ENCODE peak calls at places on chromosome 13, in eight cellular contexts. One of them, this sample, is unnamed. For H3K36me3, the result is how much of the 10 kb centered on the place peaks cover.

GRCh38 chr13:113588394-113589111 is 4.0 kb downstream of the TFDP1 start:
- DNase-seq in uterus: no peak
- DNase-seq in left ventricle myocardium inferior: no peak
- DNase-seq in kidney epithelial cell: no peak
- DNase-seq in fibroblast of lung: no peak
- DNase-seq in thoracic aorta: no peak
- DNase-seq in GM23338: no peak
- DNase-seq in mucosa of descending colon: no peak
- DNase-seq in this sample: no peak

GRCh38 chr13:110479648-110480047 is 81.9 kb downstream of the RAB20 start:
- DNase-seq in uterus: no peak
- DNase-seq in left ventricle myocardium inferior: peak
- DNase-seq in kidney epithelial cell: no peak
- DNase-seq in fibroblast of lung: no peak
- DNase-seq in thoracic aorta: no peak
- DNase-seq in GM23338: no peak
- DNase-seq in mucosa of descending colon: no peak
- DNase-seq in this sample: no peak

GRCh38 chr13:40644838-40645620 is 21.4 kb downstream of the FOXO1 start:
- DNase-seq in uterus: no peak
- DNase-seq in left ventricle myocardium inferior: no peak
- DNase-seq in kidney epithelial cell: no peak
- DNase-seq in fibroblast of lung: no peak
- DNase-seq in thoracic aorta: no peak
- DNase-seq in GM23338: no peak
- DNase-seq in mucosa of descending colon: no peak
- DNase-seq in this sample: peak

GRCh38 chr13:106418556-106418955 is 116.9 kb downstream of the EFNB2 start:
- DNase-seq in uterus: no peak
- DNase-seq in left ventricle myocardium inferior: no peak
- DNase-seq in kidney epithelial cell: no peak
- DNase-seq in fibroblast of lung: peak
- DNase-seq in thoracic aorta: no peak
- DNase-seq in GM23338: no peak
- DNase-seq in mucosa of descending colon: no peak
- DNase-seq in this sample: peak

GRCh38 chr13:100646030-100646673 is 28.4 kb downstream of the TMTC4 start:
- DNase-seq in uterus: no peak
- DNase-seq in left ventricle myocardium inferior: no peak
- DNase-seq in kidney epithelial cell: no peak
- DNase-seq in fibroblast of lung: peak
- DNase-seq in thoracic aorta: no peak
- DNase-seq in GM23338: peak
- DNase-seq in mucosa of descending colon: no peak
- DNase-seq in this sample: peak

GRCh38 chr13:111043575-111043982 is 71.5 kb upstream of the ARHGEF7 start:
- DNase-seq in uterus: peak
- DNase-seq in left ventricle myocardium inferior: peak
- DNase-seq in kidney epithelial cell: no peak
- DNase-seq in fibroblast of lung: no peak
- DNase-seq in thoracic aorta: no peak
- DNase-seq in GM23338: no peak
- DNase-seq in mucosa of descending colon: no peak
- DNase-seq in this sample: peak

GRCh38 chr13:40402931-40403412 is 263.5 kb downstream of the FOXO1 start:
- DNase-seq in uterus: peak
- DNase-seq in left ventricle myocardium inferior: no peak
- DNase-seq in kidney epithelial cell: peak
- DNase-seq in fibroblast of lung: peak
- DNase-seq in thoracic aorta: no peak
- DNase-seq in GM23338: peak
- DNase-seq in mucosa of descending colon: no peak
- DNase-seq in this sample: peak

GRCh38 chr13:99307648-99308339 is 595 bp upstream of the GPR183 start:
- DNase-seq in uterus: no peak
- DNase-seq in left ventricle myocardium inferior: no peak
- DNase-seq in kidney epithelial cell: peak
- DNase-seq in fibroblast of lung: peak
- DNase-seq in thoracic aorta: no peak
- DNase-seq in GM23338: no peak
- DNase-seq in mucosa of descending colon: no peak
- DNase-seq in this sample: peak

GRCh38 chr13:50129065-50129922 is 114.0 kb downstream of the KCNRG start:
- DNase-seq in uterus: peak
- DNase-seq in left ventricle myocardium inferior: peak
- DNase-seq in kidney epithelial cell: no peak
- DNase-seq in fibroblast of lung: no peak
- DNase-seq in thoracic aorta: no peak
- DNase-seq in GM23338: peak
- DNase-seq in mucosa of descending colon: no peak
- DNase-seq in this sample: no peak

GRCh38 chr13:30313307-30313706 is 6.0 kb upstream of the KATNAL1 start:
- DNase-seq in uterus: no peak
- DNase-seq in left ventricle myocardium inferior: no peak
- DNase-seq in kidney epithelial cell: no peak
- DNase-seq in fibroblast of lung: peak
- DNase-seq in thoracic aorta: no peak
- DNase-seq in GM23338: no peak
- DNase-seq in mucosa of descending colon: no peak
- DNase-seq in this sample: no peak

GRCh38 chr13:100506154-100506553 is 82.4 kb downstream of the GGACT start:
- DNase-seq in uterus: no peak
- DNase-seq in left ventricle myocardium inferior: no peak
- DNase-seq in kidney epithelial cell: no peak
- DNase-seq in fibroblast of lung: no peak
- DNase-seq in thoracic aorta: no peak
- DNase-seq in GM23338: no peak
- DNase-seq in mucosa of descending colon: no peak
- DNase-seq in this sample: no peak

GRCh38 chr13:40585911-40586471 is 80.5 kb downstream of the FOXO1 start:
- DNase-seq in uterus: no peak
- DNase-seq in left ventricle myocardium inferior: no peak
- DNase-seq in kidney epithelial cell: no peak
- DNase-seq in fibroblast of lung: no peak
- DNase-seq in thoracic aorta: no peak
- DNase-seq in GM23338: peak
- DNase-seq in mucosa of descending colon: no peak
- DNase-seq in this sample: no peak

GRCh38 chr13:97141564-97142005 is 80.5 kb upstream of the MBNL2 start:
- DNase-seq in uterus: peak
- DNase-seq in left ventricle myocardium inferior: no peak
- DNase-seq in kidney epithelial cell: peak
- DNase-seq in fibroblast of lung: peak
- DNase-seq in thoracic aorta: no peak
- DNase-seq in GM23338: peak
- DNase-seq in mucosa of descending colon: peak
- DNase-seq in this sample: peak

GRCh38 chr13:43298799-43299198 is 275.4 kb downstream of the DNAJC15 start:
- DNase-seq in uterus: no peak
- DNase-seq in left ventricle myocardium inferior: no peak
- DNase-seq in kidney epithelial cell: no peak
- DNase-seq in fibroblast of lung: no peak
- DNase-seq in thoracic aorta: no peak
- DNase-seq in GM23338: no peak
- DNase-seq in mucosa of descending colon: no peak
- DNase-seq in this sample: no peak

GRCh38 chr13:70415141-70415540 is 306.9 kb upstream of the KLHL1 start:
- DNase-seq in uterus: no peak
- DNase-seq in left ventricle myocardium inferior: no peak
- DNase-seq in kidney epithelial cell: peak
- DNase-seq in fibroblast of lung: no peak
- DNase-seq in thoracic aorta: no peak
- DNase-seq in GM23338: no peak
- DNase-seq in mucosa of descending colon: no peak
- DNase-seq in this sample: no peak

GRCh38 chr13:39038569-39038898 is 278 bp downstream of the NHLRC3 start:
- DNase-seq in uterus: peak
- DNase-seq in left ventricle myocardium inferior: no peak
- DNase-seq in kidney epithelial cell: no peak
- DNase-seq in fibroblast of lung: no peak
- DNase-seq in thoracic aorta: no peak
- DNase-seq in GM23338: no peak
- DNase-seq in mucosa of descending colon: peak
- DNase-seq in this sample: no peak

GRCh38 chr13:60869941-60870613 is 473.1 kb downstream of the TDRD3 start:
- DNase-seq in uterus: no peak
- DNase-seq in left ventricle myocardium inferior: peak
- DNase-seq in kidney epithelial cell: no peak
- DNase-seq in fibroblast of lung: no peak
- DNase-seq in thoracic aorta: no peak
- DNase-seq in GM23338: no peak
- DNase-seq in mucosa of descending colon: no peak
- DNase-seq in this sample: no peak

GRCh38 chr13:41645313-41645712 is 188.0 kb downstream of the RGCC start:
- DNase-seq in uterus: peak
- DNase-seq in left ventricle myocardium inferior: no peak
- DNase-seq in kidney epithelial cell: peak
- DNase-seq in fibroblast of lung: peak
- DNase-seq in thoracic aorta: no peak
- DNase-seq in GM23338: no peak
- DNase-seq in mucosa of descending colon: no peak
- DNase-seq in this sample: peak

GRCh38 chr13:36345438-36346221 is 564 bp downstream of the SPART start:
- DNase-seq in uterus: peak
- DNase-seq in left ventricle myocardium inferior: peak
- DNase-seq in kidney epithelial cell: peak
- DNase-seq in fibroblast of lung: peak
- DNase-seq in thoracic aorta: peak
- DNase-seq in GM23338: peak
- DNase-seq in mucosa of descending colon: peak
- DNase-seq in this sample: peak

GRCh38 chr13:106919093-106919492 is 351.2 kb upstream of the ARGLU1 start:
- DNase-seq in uterus: no peak
- DNase-seq in left ventricle myocardium inferior: no peak
- DNase-seq in kidney epithelial cell: no peak
- DNase-seq in fibroblast of lung: no peak
- DNase-seq in thoracic aorta: no peak
- DNase-seq in GM23338: no peak
- DNase-seq in mucosa of descending colon: no peak
- DNase-seq in this sample: peak

GRCh38 chr13:43301341-43301969 is 278.1 kb downstream of the DNAJC15 start:
- DNase-seq in uterus: no peak
- DNase-seq in left ventricle myocardium inferior: no peak
- DNase-seq in kidney epithelial cell: no peak
- DNase-seq in fibroblast of lung: peak
- DNase-seq in thoracic aorta: no peak
- DNase-seq in GM23338: no peak
- DNase-seq in mucosa of descending colon: no peak
- DNase-seq in this sample: no peak

GRCh38 chr13:95073826-95074345 is 227.4 kb downstream of the ABCC4 start:
- DNase-seq in uterus: no peak
- DNase-seq in left ventricle myocardium inferior: no peak
- DNase-seq in kidney epithelial cell: no peak
- DNase-seq in fibroblast of lung: peak
- DNase-seq in thoracic aorta: no peak
- DNase-seq in GM23338: no peak
- DNase-seq in mucosa of descending colon: no peak
- DNase-seq in this sample: no peak

GRCh38 chr13:24627090-24627714 is 53.0 kb upstream of the ATP12A start:
- DNase-seq in uterus: no peak
- DNase-seq in left ventricle myocardium inferior: no peak
- DNase-seq in kidney epithelial cell: no peak
- DNase-seq in fibroblast of lung: no peak
- DNase-seq in thoracic aorta: no peak
- DNase-seq in GM23338: peak
- DNase-seq in mucosa of descending colon: no peak
- DNase-seq in this sample: no peak

GRCh38 chr13:102856603-102857002 is 10.8 kb downstream of the ERCC5 start:
- DNase-seq in uterus: no peak
- DNase-seq in left ventricle myocardium inferior: peak
- DNase-seq in kidney epithelial cell: no peak
- DNase-seq in fibroblast of lung: peak
- DNase-seq in thoracic aorta: no peak
- DNase-seq in GM23338: no peak
- DNase-seq in mucosa of descending colon: no peak
- DNase-seq in this sample: no peak
- H3K36me3 ChIP-seq in uterus: under half
- H3K36me3 ChIP-seq in left ventricle myocardium inferior: half or more
- H3K36me3 ChIP-seq in kidney epithelial cell: under half
- H3K36me3 ChIP-seq in fibroblast of lung: under half
- H3K36me3 ChIP-seq in thoracic aorta: half or more
- H3K36me3 ChIP-seq in GM23338: under half
- H3K36me3 ChIP-seq in mucosa of descending colon: under half
- H3K36me3 ChIP-seq in this sample: half or more

GRCh38 chr13:45004096-45004495 is 14.8 kb downstream of the GPALPP1 start:
- DNase-seq in uterus: no peak
- DNase-seq in left ventricle myocardium inferior: no peak
- DNase-seq in kidney epithelial cell: no peak
- DNase-seq in fibroblast of lung: no peak
- DNase-seq in thoracic aorta: no peak
- DNase-seq in GM23338: no peak
- DNase-seq in mucosa of descending colon: no peak
- DNase-seq in this sample: no peak
- H3K36me3 ChIP-seq in uterus: under half
- H3K36me3 ChIP-seq in left ventricle myocardium inferior: half or more
- H3K36me3 ChIP-seq in kidney epithelial cell: under half
- H3K36me3 ChIP-seq in fibroblast of lung: under half
- H3K36me3 ChIP-seq in thoracic aorta: under half
- H3K36me3 ChIP-seq in GM23338: under half
- H3K36me3 ChIP-seq in mucosa of descending colon: under half
- H3K36me3 ChIP-seq in this sample: under half

GRCh38 chr13:48594080-48594815 is 59.5 kb upstream of the CYSLTR2 start:
- DNase-seq in uterus: no peak
- DNase-seq in left ventricle myocardium inferior: no peak
- DNase-seq in kidney epithelial cell: no peak
- DNase-seq in fibroblast of lung: no peak
- DNase-seq in thoracic aorta: no peak
- DNase-seq in GM23338: peak
- DNase-seq in mucosa of descending colon: no peak
- DNase-seq in this sample: no peak

GRCh38 chr13:48590141-48590863 is 57.4 kb upstream of the RCBTB2 start:
- DNase-seq in uterus: no peak
- DNase-seq in left ventricle myocardium inferior: no peak
- DNase-seq in kidney epithelial cell: no peak
- DNase-seq in fibroblast of lung: no peak
- DNase-seq in thoracic aorta: no peak
- DNase-seq in GM23338: no peak
- DNase-seq in mucosa of descending colon: no peak
- DNase-seq in this sample: no peak

GRCh38 chr13:48593551-48593950 is 60.2 kb upstream of the CYSLTR2 start:
- DNase-seq in uterus: no peak
- DNase-seq in left ventricle myocardium inferior: no peak
- DNase-seq in kidney epithelial cell: no peak
- DNase-seq in fibroblast of lung: no peak
- DNase-seq in thoracic aorta: no peak
- DNase-seq in GM23338: no peak
- DNase-seq in mucosa of descending colon: no peak
- DNase-seq in this sample: no peak

GRCh38 chr13:48595330-48596127 is 58.2 kb upstream of the CYSLTR2 start:
- DNase-seq in uterus: peak
- DNase-seq in left ventricle myocardium inferior: peak
- DNase-seq in kidney epithelial cell: peak
- DNase-seq in fibroblast of lung: peak
- DNase-seq in thoracic aorta: no peak
- DNase-seq in GM23338: peak
- DNase-seq in mucosa of descending colon: no peak
- DNase-seq in this sample: peak

GRCh38 chr13:48591889-48592725 is 59.2 kb upstream of the RCBTB2 start:
- DNase-seq in uterus: no peak
- DNase-seq in left ventricle myocardium inferior: no peak
- DNase-seq in kidney epithelial cell: no peak
- DNase-seq in fibroblast of lung: no peak
- DNase-seq in thoracic aorta: no peak
- DNase-seq in GM23338: peak
- DNase-seq in mucosa of descending colon: no peak
- DNase-seq in this sample: no peak
- H3K36me3 ChIP-seq in uterus: under half
- H3K36me3 ChIP-seq in left ventricle myocardium inferior: under half
- H3K36me3 ChIP-seq in kidney epithelial cell: under half
- H3K36me3 ChIP-seq in fibroblast of lung: under half
- H3K36me3 ChIP-seq in thoracic aorta: under half
- H3K36me3 ChIP-seq in GM23338: under half
- H3K36me3 ChIP-seq in mucosa of descending colon: under half
- H3K36me3 ChIP-seq in this sample: under half

GRCh38 chr13:32228330-32229041 is 86.7 kb downstream of the ZAR1L start:
- DNase-seq in uterus: no peak
- DNase-seq in left ventricle myocardium inferior: no peak
- DNase-seq in kidney epithelial cell: peak
- DNase-seq in fibroblast of lung: peak
- DNase-seq in thoracic aorta: no peak
- DNase-seq in GM23338: peak
- DNase-seq in mucosa of descending colon: no peak
- DNase-seq in this sample: peak
- H3K36me3 ChIP-seq in uterus: under half
- H3K36me3 ChIP-seq in left ventricle myocardium inferior: half or more
- H3K36me3 ChIP-seq in kidney epithelial cell: under half
- H3K36me3 ChIP-seq in fibroblast of lung: under half
- H3K36me3 ChIP-seq in thoracic aorta: under half
- H3K36me3 ChIP-seq in GM23338: under half
- H3K36me3 ChIP-seq in mucosa of descending colon: under half
- H3K36me3 ChIP-seq in this sample: under half

This sample was measured in brain microvascular endothelial cell.